ENCODE peak calls at places on chromosomes 11 and 22, in seven cellular contexts. Z is ovary, J is stomach, M is A549, Q is transverse colon, U is SK-N-SH, N is sigmoid colon. Y is an unnamed sample.

GRCh38 chr11:587978-588380 is 11.7 kb downstream of the PHRF1 start:
- DNase-seq in Z (no peak), J (no peak), M (peak; percentile 54), Q (no peak), U (no peak), N (no peak), Y (no peak)

GRCh38 chr22:19843107-19843856 is 11.4 kb downstream of the GNB1L start:
- DNase-seq in Z (no peak), J (peak; percentile 48), M (no peak), Q (no peak), U (no peak), N (peak; percentile 46), Y (no peak)

GRCh38 chr11:2537010-2537695 is 92.3 kb downstream of the KCNQ1 start:
- DNase-seq in Z (no peak), J (no peak), M (no peak), Q (no peak), U (no peak), N (peak; percentile 15), Y (no peak)

GRCh38 chr11:113896156-113896879 is 8.3 kb upstream of the HTR3B start:
- DNase-seq in Z (peak; percentile 50), J (peak; percentile 37), M (peak; percentile 15), Q (peak; percentile 39), U (peak; percentile 61), N (no peak), Y (no peak)

GRCh38 chr22:17777005-17777716 is 2.9 kb upstream of the BID start:
- DNase-seq in Z (no peak), J (peak; percentile 55), M (no peak), Q (peak; percentile 58), U (no peak), N (peak; percentile 61), Y (no peak)

GRCh38 chr22:20151276-20151588 is 377 bp upstream of the CCDC188 start:
- DNase-seq in Z (no peak), J (no peak), M (no peak), Q (no peak), U (no peak), N (no peak), Y (no peak)

GRCh38 chr22:44667829-44668189 is 34.2 kb upstream of the PRR5 start:
- DNase-seq in Z (no peak), J (no peak), M (no peak), Q (peak; percentile 53), U (no peak), N (peak; percentile 58), Y (no peak)

GRCh38 chr11:72975778-72976520 is 161.7 kb downstream of the ATG16L2 start:
- DNase-seq in Z (no peak), J (no peak), M (no peak), Q (no peak), U (no peak), N (no peak), Y (no peak)

GRCh38 chr11:22797081-22797480 is 32.5 kb downstream of the SVIP start:
- DNase-seq in Z (no peak), J (no peak), M (no peak), Q (no peak), U (no peak), N (no peak), Y (no peak)

GRCh38 chr22:47257566-47257965 is 495.1 kb downstream of the TBC1D22A start:
- DNase-seq in Z (no peak), J (no peak), M (no peak), Q (no peak), U (no peak), N (no peak), Y (no peak)

GRCh38 chr22:23457586-23457985 is 122.5 kb downstream of the IGLL1 start:
- DNase-seq in Z (no peak), J (no peak), M (no peak), Q (no peak), U (no peak), N (no peak), Y (no peak)

GRCh38 chr22:29030618-29031235 is 30.9 kb downstream of the C22orf31 start:
- DNase-seq in Z (peak; percentile 84), J (peak; percentile 93), M (peak; percentile 75), Q (peak; percentile 84), U (peak; percentile 94), N (peak; percentile 89), Y (peak; percentile 65)

GRCh38 chr22:45210577-45211431 is 29.9 kb downstream of the KIAA0930 start:
- DNase-seq in Z (no peak), J (no peak), M (no peak), Q (no peak), U (no peak), N (no peak), Y (no peak)

GRCh38 chr11:11636671-11637070 is 14.9 kb upstream of the GALNT18 start:
- DNase-seq in Z (no peak), J (no peak), M (no peak), Q (no peak), U (no peak), N (no peak), Y (no peak)

GRCh38 chr11:69172674-69173073 is 16.9 kb downstream of the SMIM38 start:
- DNase-seq in Z (no peak), J (no peak), M (no peak), Q (no peak), U (no peak), N (no peak), Y (no peak)

GRCh38 chr22:50420015-50420414 is 54.8 kb downstream of the SBF1 start:
- DNase-seq in Z (no peak), J (no peak), M (no peak), Q (no peak), U (no peak), N (no peak), Y (no peak)

GRCh38 chr11:47587733-47588326 is 1.4 kb downstream of the FAM180B start:
- DNase-seq in Z (no peak), J (no peak), M (no peak), Q (peak; percentile 41), U (no peak), N (peak; percentile 82), Y (peak; percentile 54)

GRCh38 chr22:27780161-27780575 is 21.4 kb downstream of the MN1 start:
- DNase-seq in Z (no peak), J (no peak), M (no peak), Q (no peak), U (no peak), N (no peak), Y (no peak)
- H3K4me1 ChIP-seq in Z (peaks cover 13% of the 10 kb centered on the region), J (peaks cover 16% of the 10 kb centered on the region), M (no peaks in the 10 kb centered on the region), Q (peaks cover 3% of the 10 kb centered on the region), U (no peaks in the 10 kb centered on the region), N (peaks cover 51% of the 10 kb centered on the region), Y (peaks cover 57% of the 10 kb centered on the region)

GRCh38 chr11:132296946-132297610 is 926.7 kb downstream of the NTM start:
- DNase-seq in Z (no peak), J (no peak), M (no peak), Q (no peak), U (no peak), N (no peak), Y (no peak)
- TF ChIP-seq EP300 in Z (no peak), J (no peak), M (no peak), Q (no peak), U (no peak), N (no peak), Y (no peak)

GRCh38 chr11:8706673-8707432 is 24.3 kb downstream of the RPL27A start:
- DNase-seq in Z (no peak), J (no peak), M (no peak), Q (no peak), U (no peak), N (no peak), Y (no peak)

GRCh38 chr11:8701891-8702597 is 19.5 kb downstream of the RPL27A start:
- DNase-seq in Z (no peak), J (no peak), M (no peak), Q (no peak), U (no peak), N (no peak), Y (no peak)

GRCh38 chr11:8707541-8708270 is 25.1 kb downstream of the RPL27A start:
- DNase-seq in Z (peak; percentile 68), J (no peak), M (no peak), Q (peak; percentile 57), U (no peak), N (peak; percentile 99), Y (peak; percentile 60)

GRCh38 chr11:8702598-8702915 is 20.0 kb downstream of the RPL27A start:
- DNase-seq in Z (no peak), J (no peak), M (no peak), Q (no peak), U (no peak), N (no peak), Y (no peak)

DNA sequence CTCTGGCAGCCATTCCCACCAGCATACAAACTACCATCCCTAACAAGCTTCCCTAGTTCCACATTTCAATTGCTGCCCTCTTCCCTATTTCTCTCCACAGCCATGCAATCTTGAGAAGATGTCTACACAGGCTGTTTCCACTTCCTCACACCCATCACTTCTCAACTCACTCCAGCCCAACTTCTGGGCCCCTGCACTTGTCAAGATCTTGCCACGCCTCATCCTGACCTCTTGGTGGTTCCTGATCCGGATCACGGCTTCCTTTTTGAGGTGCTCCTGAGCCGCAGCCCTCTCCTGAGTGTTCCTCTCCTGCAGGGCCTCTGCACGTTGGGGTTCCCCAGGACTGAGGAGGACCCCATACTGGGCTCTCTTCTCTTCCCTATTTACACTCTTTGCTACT is 22.6 kb downstream of the RPL27A start:
- DNase-seq in Z (no peak), J (no peak), M (no peak), Q (no peak), U (no peak), N (no peak), Y (no peak)
- H3K4me1 ChIP-seq in Z (peaks cover 10% of the 10 kb centered on the region), J (peaks cover 6% of the 10 kb centered on the region), M (no peaks in the 10 kb centered on the region), Q (peaks cover 18% of the 10 kb centered on the region), U (peaks cover 9% of the 10 kb centered on the region), N (peaks cover 64% of the 10 kb centered on the region), Y (peaks cover 26% of the 10 kb centered on the region)

GRCh38 chr11:16001899-16002426 is 354.4 kb downstream of the SOX6 start:
- DNase-seq in Z (no peak), J (peak; percentile 43), M (peak; percentile 4), Q (peak; percentile 13), U (no peak), N (no peak), Y (no peak)
- TF ChIP-seq EP300 in Z (no peak), J (no peak), M (no peak), Q (no peak), U (no peak), N (no peak), Y (no peak)

DNA sequence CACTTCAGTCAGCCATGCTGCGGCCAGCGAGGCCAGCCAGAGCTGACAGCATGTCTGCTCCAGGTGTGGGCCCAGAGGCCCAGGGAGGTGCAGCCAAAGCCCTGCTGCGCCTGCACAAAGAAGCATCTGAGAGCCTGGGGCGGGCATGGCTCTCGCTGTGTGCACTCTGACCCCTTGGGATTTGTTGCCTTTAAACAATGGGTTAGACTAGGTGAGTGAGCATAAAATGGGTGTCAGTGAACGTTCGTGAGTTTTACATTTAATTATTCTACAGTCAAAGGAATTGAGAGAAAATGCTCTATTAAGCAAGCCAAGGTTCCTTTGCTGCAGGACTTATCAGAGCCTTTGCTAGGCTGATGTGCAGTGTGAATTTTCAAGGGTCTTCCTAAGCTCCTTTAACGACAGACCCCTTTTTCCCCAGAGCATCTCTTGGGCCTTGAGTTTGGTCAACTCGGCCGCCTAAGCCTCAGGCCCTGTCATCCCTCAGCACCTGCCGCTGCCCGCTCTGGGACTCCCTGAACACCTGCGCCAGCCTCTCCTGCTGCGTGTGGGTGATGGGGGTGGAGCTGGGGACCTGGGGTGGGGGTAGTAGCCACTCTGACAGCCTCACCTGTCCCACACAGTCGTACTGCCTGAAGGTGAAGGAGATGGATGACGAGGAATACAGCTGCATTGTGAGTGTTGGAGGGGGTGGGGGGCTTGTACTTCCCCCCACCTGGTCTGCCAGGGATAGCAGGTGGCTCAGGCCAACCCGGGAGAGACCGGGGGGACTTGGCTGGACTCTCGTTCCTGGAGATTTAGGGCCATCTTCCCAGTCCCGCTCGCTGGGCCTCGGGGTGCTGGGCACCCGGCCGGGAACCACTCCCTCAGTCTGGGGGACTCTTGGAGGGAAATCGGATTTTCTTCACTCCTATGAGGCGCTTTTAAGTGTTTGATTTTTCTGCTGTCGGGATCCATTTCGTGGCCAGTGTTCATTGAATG is 10.5 kb downstream of the SLC16A8 start:
- DNase-seq in Z (no peak), J (no peak), M (no peak), Q (no peak), U (no peak), N (no peak), Y (no peak)
- H3K4me1 ChIP-seq in Z (no peaks in the 10 kb centered on the region), J (no peaks in the 10 kb centered on the region), M (no peaks in the 10 kb centered on the region), Q (peaks cover 7% of the 10 kb centered on the region), U (no peaks in the 10 kb centered on the region), N (peaks cover 23% of the 10 kb centered on the region), Y (peaks cover 53% of the 10 kb centered on the region)

Y was measured in tibial nerve.